ENCODE peak calls at places on chromosomes 2 and 18, in six cellular contexts. One of them, this sample, is unnamed.

GRCh38 chr2:28544405-28544914 is 48.6 kb downstream of the PLB1 start:
- DNase-seq in stimulated activated CD8-positive, alpha-beta memory T cell treated with anti-CD3 and anti-CD28 coated beads, Interleukin-15, amount 100 ng/mL, for 4 hours: no peak
- DNase-seq in activated CD4-positive, CD25-positive, alpha-beta regulatory T cell: no peak
- DNase-seq in A172: peak
- DNase-seq in Right ventricle myocardium superior: no peak
- DNase-seq in NCI-H1105 treated with DMSO at 0.1 percent for 48 hours: no peak
- DNase-seq in this sample: no peak

GRCh38 chr2:42978887-42979415 is 186.6 kb upstream of the HAAO start:
- DNase-seq in stimulated activated CD8-positive, alpha-beta memory T cell treated with anti-CD3 and anti-CD28 coated beads, Interleukin-15, amount 100 ng/mL, for 4 hours: no peak
- DNase-seq in activated CD4-positive, CD25-positive, alpha-beta regulatory T cell: no peak
- DNase-seq in A172: no peak
- DNase-seq in Right ventricle myocardium superior: no peak
- DNase-seq in NCI-H1105 treated with DMSO at 0.1 percent for 48 hours: no peak
- DNase-seq in this sample: no peak

GRCh38 chr18:41004320-41004719 is 950.7 kb upstream of the PIK3C3 start:
- DNase-seq in stimulated activated CD8-positive, alpha-beta memory T cell treated with anti-CD3 and anti-CD28 coated beads, Interleukin-15, amount 100 ng/mL, for 4 hours: no peak
- DNase-seq in activated CD4-positive, CD25-positive, alpha-beta regulatory T cell: no peak
- DNase-seq in A172: no peak
- DNase-seq in Right ventricle myocardium superior: no peak
- DNase-seq in NCI-H1105 treated with DMSO at 0.1 percent for 48 hours: no peak
- DNase-seq in this sample: no peak

GRCh38 chr2:30421551-30422436 is 25.3 kb upstream of the LCLAT1 start:
- DNase-seq in stimulated activated CD8-positive, alpha-beta memory T cell treated with anti-CD3 and anti-CD28 coated beads, Interleukin-15, amount 100 ng/mL, for 4 hours: no peak
- DNase-seq in activated CD4-positive, CD25-positive, alpha-beta regulatory T cell: no peak
- DNase-seq in A172: peak
- DNase-seq in Right ventricle myocardium superior: no peak
- DNase-seq in NCI-H1105 treated with DMSO at 0.1 percent for 48 hours: no peak
- DNase-seq in this sample: no peak

GRCh38 chr18:26482567-26482966 is 65.8 kb downstream of the KCTD1 start:
- DNase-seq in stimulated activated CD8-positive, alpha-beta memory T cell treated with anti-CD3 and anti-CD28 coated beads, Interleukin-15, amount 100 ng/mL, for 4 hours: no peak
- DNase-seq in activated CD4-positive, CD25-positive, alpha-beta regulatory T cell: no peak
- DNase-seq in A172: peak
- DNase-seq in Right ventricle myocardium superior: no peak
- DNase-seq in NCI-H1105 treated with DMSO at 0.1 percent for 48 hours: no peak
- DNase-seq in this sample: no peak

GRCh38 chr2:44135771-44136170 is 32.9 kb upstream of the PPM1B start:
- DNase-seq in stimulated activated CD8-positive, alpha-beta memory T cell treated with anti-CD3 and anti-CD28 coated beads, Interleukin-15, amount 100 ng/mL, for 4 hours: no peak
- DNase-seq in activated CD4-positive, CD25-positive, alpha-beta regulatory T cell: no peak
- DNase-seq in A172: peak
- DNase-seq in Right ventricle myocardium superior: no peak
- DNase-seq in NCI-H1105 treated with DMSO at 0.1 percent for 48 hours: no peak
- DNase-seq in this sample: no peak

GRCh38 chr2:46150445-46150970 is 146.7 kb upstream of the EPAS1 start:
- DNase-seq in stimulated activated CD8-positive, alpha-beta memory T cell treated with anti-CD3 and anti-CD28 coated beads, Interleukin-15, amount 100 ng/mL, for 4 hours: no peak
- DNase-seq in activated CD4-positive, CD25-positive, alpha-beta regulatory T cell: no peak
- DNase-seq in A172: no peak
- DNase-seq in Right ventricle myocardium superior: no peak
- DNase-seq in NCI-H1105 treated with DMSO at 0.1 percent for 48 hours: no peak
- DNase-seq in this sample: no peak

GRCh38 chr2:113848758-113849460 is 41.0 kb upstream of the ACTR3 start:
- DNase-seq in stimulated activated CD8-positive, alpha-beta memory T cell treated with anti-CD3 and anti-CD28 coated beads, Interleukin-15, amount 100 ng/mL, for 4 hours: no peak
- DNase-seq in activated CD4-positive, CD25-positive, alpha-beta regulatory T cell: no peak
- DNase-seq in A172: peak
- DNase-seq in Right ventricle myocardium superior: no peak
- DNase-seq in NCI-H1105 treated with DMSO at 0.1 percent for 48 hours: no peak
- DNase-seq in this sample: peak

GRCh38 chr2:234241656-234242445 is 191.3 kb downstream of the SPP2 start:
- DNase-seq in stimulated activated CD8-positive, alpha-beta memory T cell treated with anti-CD3 and anti-CD28 coated beads, Interleukin-15, amount 100 ng/mL, for 4 hours: no peak
- DNase-seq in activated CD4-positive, CD25-positive, alpha-beta regulatory T cell: no peak
- DNase-seq in A172: peak
- DNase-seq in Right ventricle myocardium superior: no peak
- DNase-seq in NCI-H1105 treated with DMSO at 0.1 percent for 48 hours: no peak
- DNase-seq in this sample: peak

GRCh38 chr18:80095414-80095813 is 13.6 kb upstream of the ADNP2 start:
- DNase-seq in stimulated activated CD8-positive, alpha-beta memory T cell treated with anti-CD3 and anti-CD28 coated beads, Interleukin-15, amount 100 ng/mL, for 4 hours: no peak
- DNase-seq in activated CD4-positive, CD25-positive, alpha-beta regulatory T cell: no peak
- DNase-seq in A172: no peak
- DNase-seq in Right ventricle myocardium superior: no peak
- DNase-seq in NCI-H1105 treated with DMSO at 0.1 percent for 48 hours: no peak
- DNase-seq in this sample: no peak

GRCh38 chr2:203470371-203470770 is 64.7 kb downstream of the RAPH1 start:
- DNase-seq in stimulated activated CD8-positive, alpha-beta memory T cell treated with anti-CD3 and anti-CD28 coated beads, Interleukin-15, amount 100 ng/mL, for 4 hours: no peak
- DNase-seq in activated CD4-positive, CD25-positive, alpha-beta regulatory T cell: no peak
- DNase-seq in A172: no peak
- DNase-seq in Right ventricle myocardium superior: no peak
- DNase-seq in NCI-H1105 treated with DMSO at 0.1 percent for 48 hours: no peak
- DNase-seq in this sample: no peak

GRCh38 chr2:233690444-233690843 is 2.2 kb upstream of the UGT1A6 start:
- DNase-seq in stimulated activated CD8-positive, alpha-beta memory T cell treated with anti-CD3 and anti-CD28 coated beads, Interleukin-15, amount 100 ng/mL, for 4 hours: no peak
- DNase-seq in activated CD4-positive, CD25-positive, alpha-beta regulatory T cell: no peak
- DNase-seq in A172: peak
- DNase-seq in Right ventricle myocardium superior: no peak
- DNase-seq in NCI-H1105 treated with DMSO at 0.1 percent for 48 hours: no peak
- DNase-seq in this sample: no peak

GRCh38 chr18:47953471-47953931 is 23.0 kb upstream of the SMAD2 start:
- DNase-seq in stimulated activated CD8-positive, alpha-beta memory T cell treated with anti-CD3 and anti-CD28 coated beads, Interleukin-15, amount 100 ng/mL, for 4 hours: no peak
- DNase-seq in activated CD4-positive, CD25-positive, alpha-beta regulatory T cell: no peak
- DNase-seq in A172: peak
- DNase-seq in Right ventricle myocardium superior: peak
- DNase-seq in NCI-H1105 treated with DMSO at 0.1 percent for 48 hours: no peak
- DNase-seq in this sample: no peak

GRCh38 chr2:232273903-232274598 is 104.5 kb upstream of the ALPP start:
- DNase-seq in stimulated activated CD8-positive, alpha-beta memory T cell treated with anti-CD3 and anti-CD28 coated beads, Interleukin-15, amount 100 ng/mL, for 4 hours: no peak
- DNase-seq in activated CD4-positive, CD25-positive, alpha-beta regulatory T cell: no peak
- DNase-seq in A172: no peak
- DNase-seq in Right ventricle myocardium superior: no peak
- DNase-seq in NCI-H1105 treated with DMSO at 0.1 percent for 48 hours: no peak
- DNase-seq in this sample: no peak

GRCh38 chr18:9081940-9082339 is 20.6 kb upstream of the NDUFV2 start:
- DNase-seq in stimulated activated CD8-positive, alpha-beta memory T cell treated with anti-CD3 and anti-CD28 coated beads, Interleukin-15, amount 100 ng/mL, for 4 hours: no peak
- DNase-seq in activated CD4-positive, CD25-positive, alpha-beta regulatory T cell: no peak
- DNase-seq in A172: no peak
- DNase-seq in Right ventricle myocardium superior: no peak
- DNase-seq in NCI-H1105 treated with DMSO at 0.1 percent for 48 hours: no peak
- DNase-seq in this sample: no peak

GRCh38 chr18:35920623-35921022 is 51.9 kb upstream of the RMP24 start:
- DNase-seq in stimulated activated CD8-positive, alpha-beta memory T cell treated with anti-CD3 and anti-CD28 coated beads, Interleukin-15, amount 100 ng/mL, for 4 hours: no peak
- DNase-seq in activated CD4-positive, CD25-positive, alpha-beta regulatory T cell: no peak
- DNase-seq in A172: no peak
- DNase-seq in Right ventricle myocardium superior: no peak
- DNase-seq in NCI-H1105 treated with DMSO at 0.1 percent for 48 hours: no peak
- DNase-seq in this sample: no peak

GRCh38 chr2:2662847-2663356 is 331.8 kb upstream of the MYT1L start:
- DNase-seq in stimulated activated CD8-positive, alpha-beta memory T cell treated with anti-CD3 and anti-CD28 coated beads, Interleukin-15, amount 100 ng/mL, for 4 hours: no peak
- DNase-seq in activated CD4-positive, CD25-positive, alpha-beta regulatory T cell: no peak
- DNase-seq in A172: no peak
- DNase-seq in Right ventricle myocardium superior: no peak
- DNase-seq in NCI-H1105 treated with DMSO at 0.1 percent for 48 hours: no peak
- DNase-seq in this sample: no peak

GRCh38 chr2:99335911-99336779 is at the start of gene TXNDC9:
- DNase-seq in stimulated activated CD8-positive, alpha-beta memory T cell treated with anti-CD3 and anti-CD28 coated beads, Interleukin-15, amount 100 ng/mL, for 4 hours: peak
- DNase-seq in activated CD4-positive, CD25-positive, alpha-beta regulatory T cell: peak
- DNase-seq in A172: peak
- DNase-seq in Right ventricle myocardium superior: peak
- DNase-seq in NCI-H1105 treated with DMSO at 0.1 percent for 48 hours: peak
- DNase-seq in this sample: peak

GRCh38 chr2:233643128-233643527 is 6.9 kb downstream of the UGT1A10 start:
- DNase-seq in stimulated activated CD8-positive, alpha-beta memory T cell treated with anti-CD3 and anti-CD28 coated beads, Interleukin-15, amount 100 ng/mL, for 4 hours: no peak
- DNase-seq in activated CD4-positive, CD25-positive, alpha-beta regulatory T cell: no peak
- DNase-seq in A172: peak
- DNase-seq in Right ventricle myocardium superior: no peak
- DNase-seq in NCI-H1105 treated with DMSO at 0.1 percent for 48 hours: no peak
- DNase-seq in this sample: peak

GRCh38 chr18:34299828-34300227 is 75.1 kb upstream of the NOL4 start:
- DNase-seq in stimulated activated CD8-positive, alpha-beta memory T cell treated with anti-CD3 and anti-CD28 coated beads, Interleukin-15, amount 100 ng/mL, for 4 hours: no peak
- DNase-seq in activated CD4-positive, CD25-positive, alpha-beta regulatory T cell: no peak
- DNase-seq in A172: no peak
- DNase-seq in Right ventricle myocardium superior: no peak
- DNase-seq in NCI-H1105 treated with DMSO at 0.1 percent for 48 hours: no peak
- DNase-seq in this sample: no peak

GRCh38 chr18:79531386-79531785 is 135.7 kb downstream of the NFATC1 start:
- DNase-seq in stimulated activated CD8-positive, alpha-beta memory T cell treated with anti-CD3 and anti-CD28 coated beads, Interleukin-15, amount 100 ng/mL, for 4 hours: no peak
- DNase-seq in activated CD4-positive, CD25-positive, alpha-beta regulatory T cell: no peak
- DNase-seq in A172: no peak
- DNase-seq in Right ventricle myocardium superior: no peak
- DNase-seq in NCI-H1105 treated with DMSO at 0.1 percent for 48 hours: no peak
- DNase-seq in this sample: no peak

GRCh38 chr2:168731550-168732128 is 70.8 kb upstream of the NOSTRIN start:
- DNase-seq in stimulated activated CD8-positive, alpha-beta memory T cell treated with anti-CD3 and anti-CD28 coated beads, Interleukin-15, amount 100 ng/mL, for 4 hours: no peak
- DNase-seq in activated CD4-positive, CD25-positive, alpha-beta regulatory T cell: no peak
- DNase-seq in A172: peak
- DNase-seq in Right ventricle myocardium superior: no peak
- DNase-seq in NCI-H1105 treated with DMSO at 0.1 percent for 48 hours: no peak
- DNase-seq in this sample: no peak

GRCh38 chr18:57698571-57699276 is 77.1 kb upstream of the NARS1 start:
- DNase-seq in stimulated activated CD8-positive, alpha-beta memory T cell treated with anti-CD3 and anti-CD28 coated beads, Interleukin-15, amount 100 ng/mL, for 4 hours: no peak
- DNase-seq in activated CD4-positive, CD25-positive, alpha-beta regulatory T cell: no peak
- DNase-seq in A172: peak
- DNase-seq in Right ventricle myocardium superior: no peak
- DNase-seq in NCI-H1105 treated with DMSO at 0.1 percent for 48 hours: no peak
- DNase-seq in this sample: no peak

GRCh38 chr2:219798430-219798829 is 171.0 kb downstream of the SLC4A3 start:
- DNase-seq in stimulated activated CD8-positive, alpha-beta memory T cell treated with anti-CD3 and anti-CD28 coated beads, Interleukin-15, amount 100 ng/mL, for 4 hours: no peak
- DNase-seq in activated CD4-positive, CD25-positive, alpha-beta regulatory T cell: no peak
- DNase-seq in A172: peak
- DNase-seq in Right ventricle myocardium superior: no peak
- DNase-seq in NCI-H1105 treated with DMSO at 0.1 percent for 48 hours: no peak
- DNase-seq in this sample: no peak

GRCh38 chr18:50729986-50730385 is 89.8 kb downstream of the MRO start:
- DNase-seq in stimulated activated CD8-positive, alpha-beta memory T cell treated with anti-CD3 and anti-CD28 coated beads, Interleukin-15, amount 100 ng/mL, for 4 hours: no peak
- DNase-seq in activated CD4-positive, CD25-positive, alpha-beta regulatory T cell: no peak
- DNase-seq in A172: no peak
- DNase-seq in Right ventricle myocardium superior: no peak
- DNase-seq in NCI-H1105 treated with DMSO at 0.1 percent for 48 hours: no peak
- DNase-seq in this sample: no peak

GRCh38 chr2:218369374-218369773 is 12.7 kb upstream of the SLC11A1 start:
- DNase-seq in stimulated activated CD8-positive, alpha-beta memory T cell treated with anti-CD3 and anti-CD28 coated beads, Interleukin-15, amount 100 ng/mL, for 4 hours: no peak
- DNase-seq in activated CD4-positive, CD25-positive, alpha-beta regulatory T cell: no peak
- DNase-seq in A172: no peak
- DNase-seq in Right ventricle myocardium superior: no peak
- DNase-seq in NCI-H1105 treated with DMSO at 0.1 percent for 48 hours: peak
- DNase-seq in this sample: no peak

This sample was measured in RKO.